ENCODE peak calls at places on chromosomes 4 and X, in ten cellular contexts. M is NCI-H1048; H is skeletal muscle cell; U is brain microvascular endothelial cell; N is H1; K is SK-N-DZ; C is activated CD4-positive, alpha-beta T cell treated with anti-CD3 and anti-CD28 coated beads, Interleukin-2, amount 10 ng/mL, durations not matched to agents 7 days and 5 days; B is activated CD4-positive, alpha-beta memory T cell treated with anti-CD3 and anti-CD28 coated beads for 36 hours; W is GM10248; S is stimulated activated CD4-positive, alpha-beta T cell treated with anti-CD3 and anti-CD28 coated beads, Interleukin-4, amount 100 ng/mL, for 48 hours. Q is an unnamed sample.

GRCh38 chr4:181564616-181565015 is 678.6 kb upstream of the TENM3 start:
- DNase-seq in M (no peak), H (no peak), U (no peak), N (no peak), K (no peak), C (no peak), B (no peak), W (no peak), S (no peak), Q (no peak)

GRCh38 chr4:61003301-61003700 is 196.8 kb upstream of the ADGRL3 start:
- DNase-seq in M (no peak), H (no peak), U (peak), N (no peak), K (no peak), C (no peak), B (no peak), W (no peak), S (no peak), Q (no peak)

GRCh38 chr4:105387466-105387865 is 86.4 kb downstream of the PPA2 start:
- DNase-seq in M (no peak), H (no peak), U (no peak), N (no peak), K (no peak), C (no peak), B (no peak), W (no peak), S (no peak), Q (no peak)

GRCh38 chr4:5220028-5220427 is 168.7 kb downstream of the STK32B start:
- DNase-seq in M (peak), H (no peak), U (peak), N (no peak), K (no peak), C (no peak), B (no peak), W (no peak), S (no peak), Q (no peak)

GRCh38 chr4:116217781-116218180 is 867.6 kb downstream of the TRAM1L1 start:
- DNase-seq in M (no peak), H (no peak), U (no peak), N (no peak), K (no peak), C (no peak), B (no peak), W (no peak), S (no peak), Q (no peak)

GRCh38 chr4:53844133-53844532 is 220.3 kb downstream of the CHIC2 start:
- DNase-seq in M (no peak), H (no peak), U (no peak), N (no peak), K (no peak), C (no peak), B (no peak), W (no peak), S (no peak), Q (no peak)

GRCh38 chr4:20773144-20773997 is 73.1 kb downstream of the PACRGL start:
- DNase-seq in M (peak), H (peak), U (peak), N (peak), K (peak), C (peak), B (peak), W (peak), S (peak), Q (peak)

GRCh38 chr4:52052475-52052780 is 1.3 kb downstream of the SPATA18 start:
- DNase-seq in M (no peak), H (no peak), U (no peak), N (no peak), K (no peak), C (no peak), B (no peak), W (peak), S (no peak), Q (peak)

GRCh38 chr4:138958519-138958918 is 57.1 kb upstream of the NOCT start:
- DNase-seq in M (no peak), H (no peak), U (no peak), N (peak), K (no peak), C (no peak), B (no peak), W (no peak), S (no peak), Q (no peak)

GRCh38 chr4:145098675-145099037 is 545 bp downstream of the ABCE1 start:
- DNase-seq in M (no peak), H (peak), U (peak), N (no peak), K (peak), C (peak), B (peak), W (peak), S (peak), Q (no peak)

GRCh38 chrX:41923925-41924693 is 755 bp upstream of the CASK start:
- DNase-seq in M (no peak), H (no peak), U (peak), N (no peak), K (peak), C (peak), B (peak), W (peak), S (no peak), Q (peak)

GRCh38 chr4:72843466-72843865 is 226.1 kb downstream of the COX18 start:
- DNase-seq in M (no peak), H (no peak), U (peak), N (no peak), K (no peak), C (no peak), B (no peak), W (no peak), S (no peak), Q (no peak)

GRCh38 chr4:114034189-114034588 is 54.7 kb upstream of the ARSJ start:
- DNase-seq in M (peak), H (no peak), U (no peak), N (no peak), K (no peak), C (no peak), B (no peak), W (no peak), S (no peak), Q (no peak)